ENCODE peak calls at places on chromosome 12, in five cellular contexts. Q is brain microvascular endothelial cell, E is kidney, J is amniotic stem cell, O is HEK293T. Y is an unnamed sample.

GRCh38 chr12:52952082-52952801 is 3.3 kb downstream of the KRT18 start:
- DNase-seq in Q (no peak), J (no peak), O (no peak), E (no peak), Y (no peak)

GRCh38 chr12:85191-85666 is 18.7 kb downstream of the IQSEC3 start:
- DNase-seq in Q (no peak), O (no peak), E (no peak), J (no peak), Y (no peak)

GRCh38 chr12:127485528-127485927 is 781.4 kb upstream of the TMEM132C start:
- DNase-seq in E (no peak), J (peak), O (no peak), Q (peak), Y (no peak)

GRCh38 chr12:2035421-2036080 is 17.2 kb upstream of the CACNA1C start:
- DNase-seq in O (no peak), J (no peak), Q (no peak), E (no peak), Y (no peak)

GRCh38 chr12:61870658-61871559 is 389.3 kb upstream of the USP15 start:
- DNase-seq in E (no peak), O (no peak), Q (no peak), J (no peak), Y (no peak)

GRCh38 chr12:15580431-15580830 is 208.8 kb downstream of the EPS8 start:
- DNase-seq in O (no peak), J (no peak), Q (no peak), E (no peak), Y (peak)

GRCh38 chr12:6038160-6038559 is 86.3 kb downstream of the VWF start:
- DNase-seq in Q (peak), O (peak), E (no peak), J (no peak), Y (no peak)

GRCh38 chr12:102051431-102051965 is 10.3 kb downstream of the WASHC3 start:
- DNase-seq in Q (no peak), E (no peak), J (no peak), O (no peak), Y (no peak)

GRCh38 chr12:42426733-42427132 is 100.8 kb downstream of the PPHLN1 start:
- DNase-seq in O (no peak), Q (peak), E (no peak), J (no peak), Y (no peak)

GRCh38 chr12:111438501-111438900 is 32.8 kb downstream of the SH2B3 start:
- DNase-seq in O (no peak), J (no peak), E (peak), Q (peak), Y (peak)

GRCh38 chr12:124412646-124413015 is 117.7 kb downstream of the RFLNA start:
- DNase-seq in Q (no peak), O (no peak), E (no peak), J (no peak), Y (no peak)

GRCh38 chr12:45458854-45459807 is 243.2 kb downstream of the ANO6 start:
- DNase-seq in J (no peak), O (no peak), Q (no peak), E (no peak), Y (no peak)

GRCh38 chr12:19547258-19547657 is 108.0 kb downstream of the AEBP2 start:
- DNase-seq in J (no peak), Q (no peak), E (no peak), O (no peak), Y (no peak)

GRCh38 chr12:47808574-47809380 is 10.9 kb downstream of the HDAC7 start:
- DNase-seq in J (no peak), O (no peak), E (no peak), Q (no peak), Y (no peak)

GRCh38 chr12:49662998-49663843 is 39.9 kb downstream of the PRPF40B start:
- DNase-seq in E (peak), J (no peak), Q (peak), O (no peak), Y (peak)

GRCh38 chr12:75658826-75659823 is 147.7 kb upstream of the KRR1 start:
- DNase-seq in J (peak), E (no peak), O (no peak), Q (peak), Y (no peak)

GRCh38 chr12:68374315-68374982 is 42.3 kb upstream of the MDM1 start:
- DNase-seq in O (no peak), E (no peak), J (no peak), Q (no peak), Y (no peak)

GRCh38 chr12:89187507-89187906 is 164.8 kb downstream of the DUSP6 start:
- DNase-seq in J (no peak), Q (no peak), O (no peak), E (no peak), Y (no peak)

GRCh38 chr12:57888407-57889157 is 42.1 kb upstream of the CTDSP2 start:
- DNase-seq in J (no peak), O (no peak), Q (peak), E (peak), Y (no peak)

GRCh38 chr12:66716522-66716921 is 37.6 kb upstream of the GRIP1 start:
- DNase-seq in O (no peak), J (no peak), E (no peak), Q (no peak), Y (no peak)

GRCh38 chr12:103771466-103771865 is 69.6 kb downstream of the NT5DC3 start:
- DNase-seq in E (no peak), J (no peak), Q (peak), O (peak), Y (no peak)

GRCh38 chr12:14605401-14605989 is 37.8 kb upstream of the PLBD1 start:
- DNase-seq in E (no peak), J (no peak), O (no peak), Q (no peak), Y (no peak)